ENCODE peak calls at places on chromosomes 7 and 10, in four cellular contexts. K is H9, N is IMR-90, R is H1. Q is an unnamed sample.

GRCh38 chr10:44295619-44296222 is 89.2 kb downstream of the CXCL12 start:
- DNase-seq in R (no peak), N (peak; percentile 17), K (no peak), Q (no peak)

GRCh38 chr7:139065323-139065722 is 29.5 kb upstream of the ZC3HAV1L start:
- DNase-seq in K (no peak), N (peak; percentile 32), R (no peak), Q (no peak)

GRCh38 chr10:28367865-28368541 is 65.1 kb upstream of the MPP7 start:
- DNase-seq in N (no peak), K (no peak), R (no peak), Q (no peak)

GRCh38 chr7:37081436-37081835 is 357.1 kb upstream of the AOAH start:
- DNase-seq in N (no peak), K (no peak), R (no peak), Q (no peak)

GRCh38 chr7:96723622-96724021 is 14.0 kb upstream of the SEM1 start:
- DNase-seq in R (no peak), K (no peak), N (no peak), Q (no peak)

GRCh38 chr10:12333382-12334185 is 15.8 kb upstream of the CAMK1D start:
- DNase-seq in R (no peak), N (peak; percentile 97), K (no peak), Q (peak; percentile 64)

GRCh38 chr10:29130190-29130673 is 158.6 kb upstream of the LYZL1 start:
- DNase-seq in R (no peak), N (peak; percentile 51), K (no peak), Q (peak; percentile 86)

GRCh38 chr7:132049462-132050304 is 493.3 kb upstream of the PODXL start:
- DNase-seq in R (peak; percentile 86), N (peak; percentile 17), K (peak; percentile 60), Q (peak; percentile 54)

GRCh38 chr7:30745251-30745650 is 6.7 kb upstream of the INMT start:
- DNase-seq in N (no peak), R (no peak), K (no peak), Q (no peak)

GRCh38 chr7:137980308-137980707 is 21.6 kb downstream of the CREB3L2 start:
- DNase-seq in R (no peak), K (no peak), N (no peak), Q (no peak)

GRCh38 chr7:7242899-7243298 is 60.6 kb downstream of the C1GALT1 start:
- DNase-seq in R (no peak), K (no peak), N (no peak), Q (no peak)

GRCh38 chr7:25642849-25643248 is 414.6 kb upstream of the NPVF start:
- DNase-seq in K (no peak), R (no peak), N (no peak), Q (no peak)

DNA sequence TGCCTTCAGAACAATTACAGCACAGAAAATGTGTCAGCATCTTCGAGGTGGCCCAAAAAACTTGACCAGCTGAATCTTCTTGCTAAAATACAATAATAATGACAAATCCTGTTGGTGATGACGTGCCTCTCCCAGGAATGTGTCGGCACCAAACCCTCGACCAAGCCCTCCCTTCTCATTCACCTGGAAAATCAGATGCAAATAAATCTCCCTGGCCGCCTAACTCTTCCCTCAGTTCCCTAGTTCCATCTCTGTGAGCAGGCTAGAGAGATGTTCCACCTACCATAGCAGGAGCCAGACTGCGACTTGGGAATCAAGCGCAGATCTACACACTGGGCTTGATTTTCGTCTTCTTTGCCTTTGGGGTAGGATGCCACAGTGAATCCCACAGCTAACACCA is 4.1 kb downstream of the PRSS1 start:
- DNase-seq in K (no peak), R (peak; percentile 17), N (no peak), Q (no peak)
- H3K4ac ChIP-seq in K (no peak overlapping the region), R (no peak overlapping the region), N (no peak overlapping the region), Q (no peak overlapping the region)

GRCh38 chr7:40733578-40733977 is 598.8 kb downstream of the SUGCT start:
- DNase-seq in R (no peak), K (no peak), N (no peak), Q (no peak)
- H3K9ac ChIP-seq in R (no peak overlapping the region), K (no peak overlapping the region), N (no peak overlapping the region), Q (no peak overlapping the region)

DNA sequence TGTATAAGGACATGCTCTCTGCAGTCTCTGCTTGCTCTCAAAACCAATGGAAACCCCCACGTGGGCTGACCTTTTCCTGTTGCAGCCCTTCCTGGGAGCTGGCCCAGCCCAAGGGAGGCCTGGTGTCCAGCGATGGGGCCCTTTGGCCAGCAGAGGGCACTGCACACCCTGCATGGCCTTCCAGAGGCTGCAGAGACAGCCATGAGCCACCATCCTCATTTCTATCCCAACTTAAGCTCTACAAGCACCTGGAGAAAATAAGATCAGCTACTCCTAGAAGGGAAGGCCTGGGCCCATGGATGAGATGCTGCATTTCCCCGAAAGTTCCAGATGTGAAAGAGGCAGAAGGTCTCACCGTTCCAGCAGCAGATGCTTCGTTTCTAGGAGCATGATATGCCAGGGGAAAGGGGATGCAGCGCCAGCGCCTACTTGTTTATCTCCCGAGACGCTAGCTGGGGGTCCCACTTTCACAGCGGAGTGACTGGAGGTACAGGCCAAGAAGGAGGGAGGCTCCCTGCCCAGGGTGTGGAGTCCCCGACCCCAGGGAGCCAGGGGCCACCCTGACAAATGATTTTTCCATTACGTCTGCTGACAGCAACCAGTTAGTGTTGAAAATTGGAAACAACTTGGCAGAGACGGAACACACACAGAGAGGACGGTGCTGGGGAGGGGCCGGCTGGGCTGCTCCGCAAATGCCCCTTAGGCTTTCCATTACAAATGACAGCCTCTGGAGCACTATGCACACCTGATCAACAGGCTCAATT is 106.4 kb downstream of the ZRANB1 start:
- DNase-seq in R (peak; percentile 95), K (peak; percentile 94), N (peak; percentile 87), Q (peak; percentile 97)
- H4K5ac ChIP-seq in R (no peak overlapping the region), K (no peak overlapping the region), N (no peak overlapping the region), Q (no peak overlapping the region)

DNA sequence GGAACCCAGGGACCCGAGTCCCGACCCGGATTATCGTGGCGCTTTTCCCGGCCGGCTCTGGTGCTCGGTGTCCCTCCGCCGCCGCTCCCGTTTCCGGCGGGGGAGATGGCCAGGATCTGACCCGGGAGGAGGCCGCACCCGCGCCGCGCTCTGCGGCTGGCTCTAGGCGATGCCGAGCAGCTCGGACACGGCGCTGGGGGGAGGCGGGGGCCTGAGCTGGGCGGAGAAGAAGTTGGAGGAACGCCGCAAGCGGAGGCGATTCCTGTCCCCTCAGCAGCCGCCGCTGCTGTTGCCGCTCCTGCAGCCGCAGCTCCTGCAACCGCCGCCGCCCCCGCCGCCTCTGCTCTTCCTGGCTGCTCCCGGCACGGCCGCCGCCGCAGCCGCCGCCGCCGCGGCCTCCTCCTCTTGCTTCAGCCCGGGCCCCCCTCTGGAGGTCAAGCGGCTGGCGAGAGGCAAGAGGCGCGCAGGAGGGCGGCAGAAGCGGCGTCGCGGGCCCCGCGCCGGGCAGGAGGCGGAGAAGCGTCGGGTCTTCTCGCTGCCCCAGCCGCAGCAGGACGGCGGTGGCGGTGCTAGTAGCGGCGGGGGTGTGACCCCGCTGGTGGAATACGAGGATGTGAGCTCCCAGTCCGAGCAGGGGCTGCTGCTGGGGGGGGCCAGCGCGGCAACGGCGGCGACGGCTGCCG is 558 bp downstream of the CDK13 start:
- DNase-seq in R (peak; percentile 65), K (no peak), N (peak; percentile 40), Q (peak; percentile 53)
- H3K4ac ChIP-seq in R (no peak overlapping the region), K (no peak overlapping the region), N (peak overlapping the region; percentile 97), Q (peak overlapping the region; percentile 25)

GRCh38 chr10:31623466-31623865 is 304.4 kb downstream of the ZEB1 start:
- DNase-seq in K (no peak), R (no peak), N (peak; percentile 28), Q (no peak)
- H3K9ac ChIP-seq in K (no peak overlapping the region), R (no peak overlapping the region), N (no peak overlapping the region), Q (no peak overlapping the region)

DNA sequence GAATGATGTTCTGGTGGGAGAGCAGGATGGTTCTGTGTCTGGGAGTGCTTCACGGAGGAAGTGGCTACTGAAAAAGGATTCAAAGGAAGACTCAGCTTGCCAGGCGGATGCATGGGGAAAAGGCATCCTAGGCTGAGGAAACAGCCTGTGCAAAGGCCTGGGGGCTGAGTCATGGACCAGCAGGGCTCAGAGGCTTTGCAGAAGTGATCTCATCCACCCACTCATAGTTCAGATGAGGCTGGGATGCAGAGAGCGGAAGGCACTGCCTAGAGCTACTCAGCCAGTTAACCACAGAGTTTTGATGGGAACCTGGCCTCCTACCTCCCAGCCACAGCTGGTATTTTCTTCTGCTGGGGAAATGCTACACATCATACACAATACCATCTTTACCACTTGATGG is 15.8 kb upstream of the ADAMTS14 start:
- DNase-seq in R (no peak), K (no peak), N (peak; percentile 98), Q (peak; percentile 45)
- H4K5ac ChIP-seq in R (no peak overlapping the region), K (no peak overlapping the region), N (no peak overlapping the region), Q (no peak overlapping the region)

DNA sequence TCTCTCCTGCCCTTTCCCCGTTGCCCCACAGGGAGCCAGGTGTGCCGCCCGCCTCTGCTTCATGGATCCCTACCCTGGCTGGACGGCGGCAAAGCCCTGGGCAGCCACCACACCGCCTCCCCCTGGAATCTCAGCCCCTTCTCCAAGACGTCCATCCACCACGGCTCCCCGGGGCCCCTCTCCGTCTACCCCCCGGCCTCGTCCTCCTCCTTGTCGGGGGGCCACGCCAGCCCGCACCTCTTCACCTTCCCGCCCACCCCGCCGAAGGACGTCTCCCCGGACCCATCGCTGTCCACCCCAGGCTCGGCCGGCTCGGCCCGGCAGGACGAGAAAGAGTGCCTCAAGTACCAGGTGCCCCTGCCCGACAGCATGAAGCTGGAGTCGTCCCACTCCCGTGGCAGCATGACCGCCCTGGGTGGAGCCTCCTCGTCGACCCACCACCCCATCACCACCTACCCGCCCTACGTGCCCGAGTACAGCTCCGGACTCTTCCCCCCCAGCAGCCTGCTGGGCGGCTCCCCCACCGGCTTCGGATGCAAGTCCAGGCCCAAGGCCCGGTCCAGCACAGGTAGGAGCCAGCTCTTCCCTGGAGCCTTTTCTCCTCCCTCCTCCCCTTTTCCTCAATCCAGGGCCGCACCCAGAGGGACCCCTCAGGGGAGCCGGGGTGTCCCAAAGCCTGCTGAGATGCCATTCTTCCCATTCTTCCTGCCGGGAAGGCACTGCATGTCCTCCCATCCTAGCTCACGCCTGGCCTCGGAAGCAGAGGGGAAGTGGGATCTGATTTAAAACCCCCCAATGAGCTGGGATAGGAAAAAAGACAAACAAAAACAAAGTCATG is 4.0 kb downstream of the GATA3 start:
- DNase-seq in K (peak; percentile 29), R (peak; percentile 67), N (no peak), Q (no peak)
- H3K4ac ChIP-seq in K (no peak overlapping the region), R (no peak overlapping the region), N (no peak overlapping the region), Q (peak overlapping the region; percentile 39)

Q was measured in mesendoderm.